ENCODE peak calls at places on chromosome 6, in five cellular contexts. One of them, this sample, is unnamed.
A peak's percentile ranks its signal among the peaks of the same experiment; 100 is the strongest.

GRCh38 chr6:31053873-31054272 is 43.6 kb downstream of the MUC22 start:
- DNase-seq in head of caudate nucleus: no peak
- DNase-seq in activated CD4-positive, alpha-beta T cell treated with anti-CD3 and anti-CD28 coated beads for 24 hours: no peak
- DNase-seq in Daoy: no peak
- DNase-seq in ELF-1: peak; percentile 24
- DNase-seq in this sample: no peak

GRCh38 chr6:71091167-71091566 is 134.3 kb upstream of the B3GAT2 start:
- DNase-seq in ELF-1: no peak
- DNase-seq in Daoy: no peak
- DNase-seq in activated CD4-positive, alpha-beta T cell treated with anti-CD3 and anti-CD28 coated beads for 24 hours: no peak
- DNase-seq in head of caudate nucleus: no peak
- DNase-seq in this sample: no peak

GRCh38 chr6:108914235-108915022 is 66.2 kb downstream of the ARMC2 start:
- DNase-seq in Daoy: peak; percentile 27
- DNase-seq in activated CD4-positive, alpha-beta T cell treated with anti-CD3 and anti-CD28 coated beads for 24 hours: peak; percentile 16
- DNase-seq in head of caudate nucleus: peak; percentile 25
- DNase-seq in ELF-1: peak; percentile 70
- DNase-seq in this sample: no peak

GRCh38 chr6:151475653-151476523 is 17.9 kb upstream of the CCDC170 start:
- DNase-seq in head of caudate nucleus: peak; percentile 66
- DNase-seq in ELF-1: peak; percentile 72
- DNase-seq in Daoy: peak; percentile 63
- DNase-seq in activated CD4-positive, alpha-beta T cell treated with anti-CD3 and anti-CD28 coated beads for 24 hours: no peak
- DNase-seq in this sample: peak; percentile 21

GRCh38 chr6:93021235-93021909 is 398.0 kb downstream of the EPHA7 start:
- DNase-seq in ELF-1: peak; percentile 8
- DNase-seq in head of caudate nucleus: no peak
- DNase-seq in Daoy: no peak
- DNase-seq in activated CD4-positive, alpha-beta T cell treated with anti-CD3 and anti-CD28 coated beads for 24 hours: no peak
- DNase-seq in this sample: no peak

GRCh38 chr6:169172946-169173345 is 80.7 kb downstream of the THBS2 start:
- DNase-seq in activated CD4-positive, alpha-beta T cell treated with anti-CD3 and anti-CD28 coated beads for 24 hours: no peak
- DNase-seq in Daoy: no peak
- DNase-seq in head of caudate nucleus: no peak
- DNase-seq in ELF-1: no peak
- DNase-seq in this sample: no peak

GRCh38 chr6:119423996-119424395 is 74.4 kb upstream of the MAN1A1 start:
- DNase-seq in ELF-1: no peak
- DNase-seq in Daoy: no peak
- DNase-seq in activated CD4-positive, alpha-beta T cell treated with anti-CD3 and anti-CD28 coated beads for 24 hours: no peak
- DNase-seq in head of caudate nucleus: no peak
- DNase-seq in this sample: no peak

GRCh38 chr6:69894578-69895347 is 28.4 kb downstream of the COL19A1 start:
- DNase-seq in ELF-1: peak; percentile 81
- DNase-seq in head of caudate nucleus: no peak
- DNase-seq in Daoy: peak; percentile 70
- DNase-seq in activated CD4-positive, alpha-beta T cell treated with anti-CD3 and anti-CD28 coated beads for 24 hours: no peak
- DNase-seq in this sample: no peak

GRCh38 chr6:89559487-89559886 is 79.1 kb downstream of the LYRM2 start:
- DNase-seq in ELF-1: peak; percentile 34
- DNase-seq in activated CD4-positive, alpha-beta T cell treated with anti-CD3 and anti-CD28 coated beads for 24 hours: no peak
- DNase-seq in Daoy: no peak
- DNase-seq in head of caudate nucleus: no peak
- DNase-seq in this sample: no peak

This sample was measured in stimulated activated effector memory CD8-positive, alpha-beta T cell treated with anti-CD3 and anti-CD28 coated beads, Interleukin-12 subunit alpha, Interleukin-12 subunit beta, amount 100 ng/mL, for 72 hours.